ENCODE peak calls at places on chromosomes 3 and 15, in six cellular contexts. I is GM23248, S is choroid plexus epithelial cell, A is HFF-Myc, V is LNCaP clone FGC, O is small intestine. B is an unnamed sample.

GRCh38 chr3:150410311-150411105 is 2.4 kb downstream of the TSC22D2 start:
- DNase-seq in V (no peak), I (peak; percentile 61), S (no peak), O (peak; percentile 44), A (no peak), B (no peak)

GRCh38 chr3:9826815-9827574 is 16.8 kb downstream of the RPUSD3 start:
- DNase-seq in V (no peak), A (no peak), S (peak; percentile 37), I (peak; percentile 33), O (peak; percentile 65), B (no peak)

GRCh38 chr15:94607176-94607654 is 375.9 kb downstream of the MCTP2 start:
- DNase-seq in A (no peak), S (peak; percentile 13), O (peak; percentile 15), V (no peak), I (no peak), B (no peak)

GRCh38 chr3:37499820-37500219 is 325.4 kb upstream of the LRRFIP2 start:
- DNase-seq in O (no peak), I (no peak), A (no peak), V (no peak), S (no peak), B (no peak)

GRCh38 chr3:14520149-14520548 is 20.0 kb downstream of the GRIP2 start:
- DNase-seq in O (no peak), A (no peak), V (no peak), I (no peak), S (no peak), B (no peak)

GRCh38 chr3:71132995-71133730 is 450.4 kb downstream of the FOXP1 start:
- DNase-seq in S (no peak), I (no peak), A (no peak), V (no peak), O (peak; percentile 55), B (no peak)

GRCh38 chr3:108959017-108959416 is 5.3 kb upstream of the GUCA1C start:
- DNase-seq in I (peak; percentile 10), A (no peak), V (no peak), S (no peak), O (no peak), B (no peak)

GRCh38 chr3:160577551-160578195 is 12.3 kb upstream of the KPNA4 start:
- DNase-seq in S (peak; percentile 58), V (peak; percentile 26), O (peak; percentile 36), I (no peak), A (no peak), B (peak; percentile 23)

GRCh38 chr3:150253622-150254021 is 154.5 kb upstream of the TSC22D2 start:
- DNase-seq in A (no peak), I (no peak), O (peak; percentile 48), S (no peak), V (no peak), B (no peak)

GRCh38 chr3:48715179-48715800 is 1.7 kb downstream of the IP6K2 start:
- DNase-seq in O (no peak), I (peak; percentile 88), S (peak; percentile 72), A (no peak), V (peak; percentile 44), B (no peak)

GRCh38 chr3:42192334-42193200 is 73.4 kb downstream of the CCK start:
- DNase-seq in I (peak; percentile 29), S (peak; percentile 66), V (no peak), A (no peak), O (no peak), B (no peak)

GRCh38 chr3:196519738-196520122 is 4.6 kb upstream of the SMCO1 start:
- DNase-seq in S (no peak), I (no peak), A (no peak), V (no peak), O (no peak), B (no peak)

GRCh38 chr3:36362216-36362615 is 18.1 kb upstream of the STAC start:
- DNase-seq in V (no peak), O (no peak), S (peak; percentile 27), I (peak; percentile 63), A (no peak), B (no peak)

GRCh38 chr15:82106671-82107070 is 60.9 kb upstream of the MEX3B start:
- DNase-seq in V (no peak), A (no peak), S (no peak), O (no peak), I (no peak), B (no peak)

GRCh38 chr3:149414557-149415231 is 37.2 kb upstream of the TM4SF1 start:
- DNase-seq in A (no peak), V (no peak), I (peak; percentile 38), O (peak; percentile 54), S (peak; percentile 76), B (peak; percentile 41)

GRCh38 chr3:98021821-98022220 is 13.3 kb downstream of the GABRR3 start:
- DNase-seq in I (peak; percentile 36), O (no peak), V (no peak), A (no peak), S (peak; percentile 47), B (no peak)

GRCh38 chr15:66387176-66388056 is 704 bp downstream of the MAP2K1 start:
- DNase-seq in I (peak; percentile 89), O (peak; percentile 66), A (no peak), S (peak; percentile 71), V (no peak), B (no peak)

GRCh38 chr3:193297421-193297820 is 56.4 kb downstream of the PLAAT1 start:
- DNase-seq in O (no peak), I (peak; percentile 7), S (no peak), A (no peak), V (no peak), B (no peak)

GRCh38 chr3:150059729-150060128 is 89.0 kb upstream of the PFN2 start:
- DNase-seq in S (no peak), O (no peak), V (peak; percentile 21), A (no peak), I (no peak), B (no peak)

DNA sequence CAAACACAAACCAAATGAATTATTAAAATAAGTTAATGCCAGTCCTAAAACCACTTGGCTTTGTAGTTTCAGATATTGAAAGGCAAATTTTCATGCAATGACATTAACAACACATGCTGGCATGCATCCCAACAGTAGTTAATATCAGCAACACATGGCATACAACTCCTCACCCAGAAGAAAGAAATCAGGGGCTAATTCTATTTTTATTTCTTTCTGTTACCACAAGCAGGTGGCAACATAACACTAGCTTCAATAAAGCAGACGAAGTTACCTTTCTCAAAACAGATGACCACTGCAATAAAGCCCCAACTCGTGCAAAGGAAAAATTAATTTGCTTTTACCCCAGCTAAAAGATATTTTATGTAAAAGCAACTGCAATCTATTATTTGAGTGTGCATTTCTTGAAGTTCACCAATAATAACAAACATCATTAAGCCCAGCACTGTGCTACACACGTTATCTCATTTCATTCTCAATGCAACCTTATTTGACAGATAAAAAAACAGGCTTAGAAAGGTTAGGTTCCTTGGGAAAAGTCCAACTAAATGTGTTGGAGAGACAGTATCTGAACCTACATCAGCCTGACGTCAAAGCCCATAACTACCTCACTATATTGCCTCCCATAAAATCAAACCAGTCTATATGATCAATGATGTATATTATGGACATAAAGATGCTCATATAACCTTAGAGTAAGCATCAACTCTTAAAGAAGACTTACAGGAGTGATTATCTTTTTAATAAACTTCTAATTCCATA is 2.8 kb downstream of the TOP2B start:
- DNase-seq in I (peak; percentile 43), O (peak; percentile 67), A (no peak), V (no peak), S (peak; percentile 20), B (no peak)
- H3K4me3 ChIP-seq in I (peak overlapping the region; percentile 89), O (no peak overlapping the region), A (peak overlapping the region; percentile 68), V (no peak overlapping the region), S (peak overlapping the region; percentile 87), B (peak overlapping the region; percentile 63)

GRCh38 chr3:184602406-184603155 is 41.0 kb downstream of the EPHB3 start:
- DNase-seq in O (no peak), S (no peak), V (no peak), I (no peak), A (no peak), B (no peak)
- H3K4me3 ChIP-seq in O (no peak overlapping the region), S (no peak overlapping the region), V (no peak overlapping the region), I (no peak overlapping the region), A (no peak overlapping the region), B (no peak overlapping the region)

DNA sequence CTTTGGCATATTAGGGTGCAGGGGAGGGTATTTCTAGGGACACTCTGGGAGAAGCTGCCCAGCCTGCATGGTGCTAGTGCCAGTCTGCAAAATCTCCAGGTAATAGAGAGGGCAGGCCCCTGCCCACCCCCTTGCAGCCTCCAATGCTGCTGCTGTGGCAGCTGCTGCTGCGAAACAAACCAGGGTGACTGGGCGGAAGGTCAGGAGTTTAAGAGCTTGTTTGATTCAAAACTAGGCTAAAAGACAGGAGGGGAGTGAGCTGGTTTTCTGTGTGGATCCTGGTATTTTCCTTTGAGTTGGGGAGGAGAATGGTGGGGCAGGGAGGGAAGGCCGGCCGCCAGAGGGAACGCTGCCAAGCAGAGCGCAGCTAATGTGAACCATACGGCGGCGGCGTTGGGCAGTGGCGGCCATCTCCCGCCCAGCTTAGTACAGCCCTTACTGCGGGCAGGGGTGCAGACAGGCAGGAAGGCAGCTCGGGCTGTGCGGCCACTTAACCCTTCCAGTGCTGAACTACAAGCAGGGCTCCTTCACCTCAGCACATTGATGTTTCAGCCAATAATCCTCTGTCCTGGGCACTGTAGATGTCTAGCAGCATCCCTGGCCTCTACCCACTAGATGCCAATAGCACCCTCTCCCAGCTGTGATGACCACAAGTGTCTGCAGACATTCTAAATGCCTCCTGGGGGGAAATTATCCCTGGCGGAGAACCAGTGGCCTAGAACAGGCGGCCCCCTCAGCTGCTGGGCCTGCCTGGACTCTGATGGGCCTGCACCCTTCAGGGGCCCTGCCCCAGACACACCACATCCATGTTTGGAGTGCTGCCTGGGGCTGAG is 125.7 kb downstream of the EEFSEC start:
- DNase-seq in O (no peak), A (peak; percentile 82), V (no peak), S (peak; percentile 74), I (peak; percentile 84), B (peak; percentile 78)
- H3K4me3 ChIP-seq in O (no peak overlapping the region), A (no peak overlapping the region), V (no peak overlapping the region), S (no peak overlapping the region), I (peak overlapping the region; percentile 3), B (no peak overlapping the region)

GRCh38 chr15:47507221-47507985 is 209.9 kb upstream of the SEMA6D start:
- DNase-seq in O (no peak), S (no peak), I (no peak), V (no peak), A (peak; percentile 53), B (no peak)

GRCh38 chr15:47503884-47504283 is 213.4 kb upstream of the SEMA6D start:
- DNase-seq in A (no peak), S (no peak), O (no peak), V (no peak), I (no peak), B (no peak)

GRCh38 chr15:47505712-47506542 is 211.4 kb upstream of the SEMA6D start:
- DNase-seq in O (no peak), I (peak; percentile 37), S (peak; percentile 64), A (no peak), V (no peak), B (peak; percentile 36)

GRCh38 chr15:47506543-47507090 is 210.7 kb upstream of the SEMA6D start:
- DNase-seq in I (no peak), V (no peak), S (no peak), A (no peak), O (no peak), B (no peak)

DNA sequence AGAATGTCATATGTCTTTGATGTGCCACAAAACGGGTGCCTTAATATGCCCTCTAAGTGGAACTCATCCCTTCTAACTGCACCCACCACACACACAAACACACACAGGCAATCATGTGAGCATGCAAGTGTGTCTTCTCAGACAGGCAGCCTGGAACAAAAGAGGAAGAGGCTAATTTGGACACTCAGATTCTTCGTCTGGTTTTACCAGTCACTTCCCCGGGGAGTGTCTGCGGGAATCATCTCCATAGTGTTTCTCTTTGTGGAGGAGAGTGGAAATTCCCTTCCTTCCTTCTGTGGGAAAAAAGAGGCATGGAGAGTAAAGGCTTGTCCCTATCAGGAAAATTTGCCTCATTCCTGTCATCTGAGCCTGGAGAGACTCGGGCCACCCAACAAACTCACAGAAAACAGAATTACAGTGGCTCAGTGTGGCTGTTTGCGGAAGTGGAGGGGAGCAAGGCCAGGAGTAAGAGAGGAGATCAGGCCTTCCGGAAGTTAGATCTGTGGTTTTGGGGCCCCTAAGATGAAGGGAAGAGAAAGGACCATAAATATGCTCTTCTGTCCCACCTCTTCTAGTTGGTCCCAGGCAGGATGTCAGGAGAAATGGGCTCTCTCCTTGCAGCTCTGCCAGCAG is 212.6 kb upstream of the SEMA6D start:
- DNase-seq in A (no peak), O (no peak), S (no peak), I (no peak), V (no peak), B (no peak)
- H3K4me3 ChIP-seq in A (no peak overlapping the region), O (no peak overlapping the region), S (no peak overlapping the region), I (no peak overlapping the region), V (no peak overlapping the region), B (no peak overlapping the region)

B was measured in skeletal muscle cell.